ENCODE peak calls at places on chromosome 9, in seven cellular contexts. One of them, this sample, is unnamed.

GRCh38 chr9:93116049-93116961 is 17.7 kb downstream of the NINJ1 start:
- DNase-seq in IMR-90: peak; percentile 72
- DNase-seq in mesendoderm: no peak
- DNase-seq in mesenchymal stem cell: peak; percentile 90
- DNase-seq in H9: no peak
- DNase-seq in trophoblast cell: peak; percentile 56
- DNase-seq in H1: no peak
- DNase-seq in this sample: no peak

GRCh38 chr9:130660683-130661460 is 3.5 kb upstream of the PRDM12 start:
- DNase-seq in IMR-90: no peak
- DNase-seq in mesendoderm: peak; percentile 32
- DNase-seq in mesenchymal stem cell: peak; percentile 22
- DNase-seq in H9: peak; percentile 65
- DNase-seq in trophoblast cell: peak; percentile 4
- DNase-seq in H1: peak; percentile 75
- DNase-seq in this sample: no peak

GRCh38 chr9:113682297-113682771 is 193.8 kb upstream of the ZNF618 start:
- DNase-seq in IMR-90: peak; percentile 90
- DNase-seq in mesendoderm: peak; percentile 90
- DNase-seq in mesenchymal stem cell: peak; percentile 95
- DNase-seq in H9: peak; percentile 81
- DNase-seq in trophoblast cell: peak; percentile 84
- DNase-seq in H1: peak; percentile 94
- DNase-seq in this sample: peak; percentile 57

GRCh38 chr9:18023332-18023731 is 444.5 kb downstream of the SH3GL2 start:
- DNase-seq in IMR-90: no peak
- DNase-seq in mesendoderm: peak; percentile 51
- DNase-seq in mesenchymal stem cell: no peak
- DNase-seq in H9: no peak
- DNase-seq in trophoblast cell: no peak
- DNase-seq in H1: no peak
- DNase-seq in this sample: no peak

GRCh38 chr9:93268551-93269314 is 84.8 kb downstream of the WNK2 start:
- DNase-seq in IMR-90: no peak
- DNase-seq in mesendoderm: no peak
- DNase-seq in mesenchymal stem cell: no peak
- DNase-seq in H9: no peak
- DNase-seq in trophoblast cell: no peak
- DNase-seq in H1: no peak
- DNase-seq in this sample: no peak

GRCh38 chr9:85260288-85260687 is 481.5 kb downstream of the AGTPBP1 start:
- DNase-seq in IMR-90: no peak
- DNase-seq in mesendoderm: no peak
- DNase-seq in mesenchymal stem cell: no peak
- DNase-seq in H9: no peak
- DNase-seq in trophoblast cell: no peak
- DNase-seq in H1: no peak
- DNase-seq in this sample: no peak

GRCh38 chr9:109192732-109193361 is 25.8 kb upstream of the FRRS1L start:
- DNase-seq in IMR-90: peak; percentile 7
- DNase-seq in mesendoderm: peak; percentile 69
- DNase-seq in mesenchymal stem cell: no peak
- DNase-seq in H9: peak; percentile 73
- DNase-seq in trophoblast cell: peak; percentile 6
- DNase-seq in H1: peak; percentile 73
- DNase-seq in this sample: peak; percentile 36

GRCh38 chr9:122822056-122822455 is 6.3 kb downstream of the PDCL start:
- DNase-seq in IMR-90: no peak
- DNase-seq in mesendoderm: no peak
- DNase-seq in mesenchymal stem cell: no peak
- DNase-seq in H9: no peak
- DNase-seq in trophoblast cell: peak; percentile 13
- DNase-seq in H1: no peak
- DNase-seq in this sample: no peak

GRCh38 chr9:124602204-124602603 is 95.0 kb upstream of the NR5A1 start:
- DNase-seq in IMR-90: peak; percentile 57
- DNase-seq in mesendoderm: no peak
- DNase-seq in mesenchymal stem cell: peak; percentile 41
- DNase-seq in H9: no peak
- DNase-seq in trophoblast cell: no peak
- DNase-seq in H1: no peak
- DNase-seq in this sample: no peak

GRCh38 chr9:38202335-38202938 is 133.4 kb upstream of the SHB start:
- DNase-seq in IMR-90: no peak
- DNase-seq in mesendoderm: no peak
- DNase-seq in mesenchymal stem cell: no peak
- DNase-seq in H9: no peak
- DNase-seq in trophoblast cell: no peak
- DNase-seq in H1: peak; percentile 39
- DNase-seq in this sample: no peak

GRCh38 chr9:98085955-98086354 is 29.4 kb downstream of the NANS start:
- DNase-seq in IMR-90: no peak
- DNase-seq in mesendoderm: peak; percentile 87
- DNase-seq in mesenchymal stem cell: no peak
- DNase-seq in H9: peak; percentile 71
- DNase-seq in trophoblast cell: peak; percentile 94
- DNase-seq in H1: peak; percentile 73
- DNase-seq in this sample: peak; percentile 59

GRCh38 chr9:123470991-123471770 is 115.2 kb downstream of the CRB2 start:
- DNase-seq in IMR-90: no peak
- DNase-seq in mesendoderm: no peak
- DNase-seq in mesenchymal stem cell: no peak
- DNase-seq in H9: no peak
- DNase-seq in trophoblast cell: no peak
- DNase-seq in H1: no peak
- DNase-seq in this sample: no peak

GRCh38 chr9:127319366-127320121 is 55.0 kb downstream of the GARNL3 start:
- DNase-seq in IMR-90: no peak
- DNase-seq in mesendoderm: no peak
- DNase-seq in mesenchymal stem cell: no peak
- DNase-seq in H9: no peak
- DNase-seq in trophoblast cell: peak; percentile 62
- DNase-seq in H1: no peak
- DNase-seq in this sample: no peak

GRCh38 chr9:130267930-130268329 is 2.4 kb downstream of the HMCN2 start:
- DNase-seq in IMR-90: no peak
- DNase-seq in mesendoderm: no peak
- DNase-seq in mesenchymal stem cell: no peak
- DNase-seq in H9: no peak
- DNase-seq in trophoblast cell: peak; percentile 84
- DNase-seq in H1: no peak
- DNase-seq in this sample: no peak

GRCh38 chr9:105415344-105415980 is 32.4 kb upstream of the FSD1L start:
- DNase-seq in IMR-90: peak; percentile 55
- DNase-seq in mesendoderm: peak; percentile 67
- DNase-seq in mesenchymal stem cell: peak; percentile 65
- DNase-seq in H9: peak; percentile 66
- DNase-seq in trophoblast cell: peak; percentile 73
- DNase-seq in H1: peak; percentile 83
- DNase-seq in this sample: peak; percentile 79

GRCh38 chr9:18985464-18985951 is 47.5 kb downstream of the SAXO1 start:
- DNase-seq in IMR-90: no peak
- DNase-seq in mesendoderm: no peak
- DNase-seq in mesenchymal stem cell: no peak
- DNase-seq in H9: no peak
- DNase-seq in trophoblast cell: no peak
- DNase-seq in H1: no peak
- DNase-seq in this sample: no peak

GRCh38 chr9:76856016-76856415 is 49.9 kb downstream of the PRUNE2 start:
- DNase-seq in IMR-90: no peak
- DNase-seq in mesendoderm: no peak
- DNase-seq in mesenchymal stem cell: no peak
- DNase-seq in H9: no peak
- DNase-seq in trophoblast cell: peak; percentile 11
- DNase-seq in H1: no peak
- DNase-seq in this sample: no peak

GRCh38 chr9:108671156-108671555 is 184.6 kb downstream of the ACTL7B start:
- DNase-seq in IMR-90: peak; percentile 1
- DNase-seq in mesendoderm: peak; percentile 71
- DNase-seq in mesenchymal stem cell: peak; percentile 32
- DNase-seq in H9: peak; percentile 36
- DNase-seq in trophoblast cell: peak; percentile 84
- DNase-seq in H1: no peak
- DNase-seq in this sample: peak; percentile 12

GRCh38 chr9:119451426-119451825 is 82.2 kb upstream of the BRINP1 start:
- DNase-seq in IMR-90: no peak
- DNase-seq in mesendoderm: no peak
- DNase-seq in mesenchymal stem cell: no peak
- DNase-seq in H9: no peak
- DNase-seq in trophoblast cell: no peak
- DNase-seq in H1: no peak
- DNase-seq in this sample: no peak

DNA sequence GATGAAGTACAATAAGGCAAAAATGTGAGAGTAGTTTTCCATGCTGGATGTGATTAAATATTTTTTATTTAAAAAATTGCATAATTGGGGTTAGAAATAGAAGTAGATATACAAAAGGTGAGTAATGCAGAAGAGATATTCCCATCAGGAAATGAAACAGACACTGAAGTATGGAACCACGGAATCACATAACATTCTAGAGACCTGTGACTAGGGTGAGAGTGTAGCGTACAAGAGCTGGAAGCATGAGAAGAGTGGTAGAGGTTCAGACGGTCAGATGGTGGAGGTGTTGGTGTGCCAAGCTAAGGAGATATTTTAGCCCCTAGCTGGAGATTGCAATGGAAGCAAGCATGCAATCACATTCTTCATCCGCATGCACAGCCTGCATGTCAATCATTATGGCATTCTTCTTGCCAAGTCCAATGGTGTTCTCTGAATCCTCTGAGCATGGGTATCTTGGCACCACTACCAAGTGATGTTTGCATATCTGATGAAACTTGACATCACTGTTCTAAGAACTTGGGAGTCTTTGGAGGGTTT is 587.8 kb downstream of the PSAT1 start:
- DNase-seq in IMR-90: peak; percentile 54
- DNase-seq in mesendoderm: no peak
- DNase-seq in mesenchymal stem cell: no peak
- DNase-seq in H9: no peak
- DNase-seq in trophoblast cell: no peak
- DNase-seq in H1: no peak
- DNase-seq in this sample: no peak
- H2AK5ac ChIP-seq in IMR-90: peak overlapping the region; percentile 3
- H2AK5ac ChIP-seq in mesendoderm: no peak overlapping the region
- H2AK5ac ChIP-seq in mesenchymal stem cell: no peak overlapping the region
- H2AK5ac ChIP-seq in H9: no peak overlapping the region
- H2AK5ac ChIP-seq in trophoblast cell: no peak overlapping the region
- H2AK5ac ChIP-seq in H1: no peak overlapping the region
- H2AK5ac ChIP-seq in this sample: no peak overlapping the region

GRCh38 chr9:87867391-87867790 is 15.3 kb upstream of the SPATA31E1 start:
- DNase-seq in IMR-90: no peak
- DNase-seq in mesendoderm: no peak
- DNase-seq in mesenchymal stem cell: no peak
- DNase-seq in H9: peak; percentile 10
- DNase-seq in trophoblast cell: no peak
- DNase-seq in H1: no peak
- DNase-seq in this sample: no peak

GRCh38 chr9:87869082-87869481 is 13.6 kb upstream of the SPATA31E1 start:
- DNase-seq in IMR-90: no peak
- DNase-seq in mesendoderm: peak; percentile 11
- DNase-seq in mesenchymal stem cell: no peak
- DNase-seq in H9: no peak
- DNase-seq in trophoblast cell: no peak
- DNase-seq in H1: peak; percentile 43
- DNase-seq in this sample: no peak

GRCh38 chr9:87868175-87868574 is 14.5 kb upstream of the SPATA31E1 start:
- DNase-seq in IMR-90: no peak
- DNase-seq in mesendoderm: no peak
- DNase-seq in mesenchymal stem cell: no peak
- DNase-seq in H9: no peak
- DNase-seq in trophoblast cell: no peak
- DNase-seq in H1: no peak
- DNase-seq in this sample: no peak

GRCh38 chr9:87871425-87872078 is 11.1 kb upstream of the SPATA31E1 start:
- DNase-seq in IMR-90: no peak
- DNase-seq in mesendoderm: no peak
- DNase-seq in mesenchymal stem cell: no peak
- DNase-seq in H9: no peak
- DNase-seq in trophoblast cell: no peak
- DNase-seq in H1: peak; percentile 20
- DNase-seq in this sample: no peak

GRCh38 chr9:87868635-87869034 is 14.0 kb upstream of the SPATA31E1 start:
- DNase-seq in IMR-90: no peak
- DNase-seq in mesendoderm: no peak
- DNase-seq in mesenchymal stem cell: no peak
- DNase-seq in H9: no peak
- DNase-seq in trophoblast cell: no peak
- DNase-seq in H1: no peak
- DNase-seq in this sample: no peak
- H3K4ac ChIP-seq in IMR-90: no peak overlapping the region
- H3K4ac ChIP-seq in mesendoderm: no peak overlapping the region
- H3K4ac ChIP-seq in mesenchymal stem cell: no peak overlapping the region
- H3K4ac ChIP-seq in H9: no peak overlapping the region
- H3K4ac ChIP-seq in trophoblast cell: no peak overlapping the region
- H3K4ac ChIP-seq in H1: no peak overlapping the region
- H3K4ac ChIP-seq in this sample: no peak overlapping the region

DNA sequence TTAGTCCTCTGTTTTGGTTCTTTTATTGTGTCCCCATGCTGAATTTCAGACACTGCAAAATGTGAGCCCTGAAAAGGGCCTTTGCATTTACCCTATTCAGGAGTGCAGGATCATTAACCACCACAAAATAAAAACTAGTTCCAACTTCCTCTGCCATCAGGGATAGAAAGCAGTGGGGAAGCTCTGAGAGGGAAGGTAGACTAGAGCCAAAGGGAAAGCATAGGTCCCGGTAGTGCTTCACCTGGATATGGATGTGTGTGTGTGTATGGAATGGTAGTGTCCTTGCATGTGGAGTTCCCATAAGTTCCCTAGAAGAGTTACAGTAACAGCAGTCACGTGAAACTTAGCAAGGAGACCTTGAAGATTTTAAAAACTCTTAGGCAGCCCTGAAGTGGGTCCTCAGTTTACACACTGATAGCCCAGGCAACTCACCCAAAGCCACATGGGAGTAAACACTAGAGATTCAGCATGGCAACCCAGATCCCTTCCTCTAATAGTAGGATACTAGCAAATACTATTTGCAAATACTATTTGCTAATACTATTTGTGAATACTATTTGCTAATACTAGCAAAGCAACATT is 70.2 kb upstream of the IFNE start:
- DNase-seq in IMR-90: no peak
- DNase-seq in mesendoderm: peak; percentile 7
- DNase-seq in mesenchymal stem cell: no peak
- DNase-seq in H9: no peak
- DNase-seq in trophoblast cell: no peak
- DNase-seq in H1: no peak
- DNase-seq in this sample: no peak
- H2AK5ac ChIP-seq in IMR-90: peak overlapping the region; percentile 44
- H2AK5ac ChIP-seq in mesendoderm: no peak overlapping the region
- H2AK5ac ChIP-seq in mesenchymal stem cell: peak overlapping the region; percentile 81
- H2AK5ac ChIP-seq in H9: no peak overlapping the region
- H2AK5ac ChIP-seq in trophoblast cell: no peak overlapping the region
- H2AK5ac ChIP-seq in H1: no peak overlapping the region
- H2AK5ac ChIP-seq in this sample: no peak overlapping the region

DNA sequence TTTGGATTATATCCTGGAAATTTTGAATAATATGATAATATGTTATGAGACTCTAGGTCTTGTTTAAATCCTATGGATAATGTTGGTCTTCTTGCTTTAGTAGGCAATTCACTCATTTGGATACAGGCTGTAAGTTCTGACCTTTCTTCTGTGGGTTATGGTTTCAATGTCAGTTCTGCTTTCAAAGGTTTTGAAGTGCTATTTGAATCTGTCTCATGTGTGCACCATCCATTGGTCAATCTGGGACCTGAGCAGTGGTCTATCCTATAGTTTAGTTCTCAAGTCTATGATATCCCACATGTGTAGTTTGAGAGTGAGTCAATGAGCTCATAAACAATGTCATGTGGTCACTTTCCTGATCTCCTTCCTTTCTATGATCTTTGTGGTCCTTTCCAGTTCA is 94.4 kb downstream of the RMI1 start:
- DNase-seq in IMR-90: no peak
- DNase-seq in mesendoderm: no peak
- DNase-seq in mesenchymal stem cell: no peak
- DNase-seq in H9: no peak
- DNase-seq in trophoblast cell: no peak
- DNase-seq in H1: no peak
- DNase-seq in this sample: no peak
- H3K4ac ChIP-seq in IMR-90: no peak overlapping the region
- H3K4ac ChIP-seq in mesendoderm: no peak overlapping the region
- H3K4ac ChIP-seq in mesenchymal stem cell: no peak overlapping the region
- H3K4ac ChIP-seq in H9: no peak overlapping the region
- H3K4ac ChIP-seq in trophoblast cell: no peak overlapping the region
- H3K4ac ChIP-seq in H1: no peak overlapping the region
- H3K4ac ChIP-seq in this sample: no peak overlapping the region